ENCODE peak calls at places on chromosomes 12 and 14, in ten cellular contexts. T is H9, E is ovary, I is A673, U is endodermal cell, Q is GM23248, J is foreskin keratinocyte, G is colonic mucosa, W is psoas muscle, V is lower lobe of right lung. P is an unnamed sample.
A peak's percentile ranks its signal among the peaks of the same experiment; 100 is the strongest.

GRCh38 chr12:132219323-132219722 is 75.1 kb downstream of the NOC4L start:
- DNase-seq in J (no peak), G (no peak), I (no peak), U (no peak), Q (no peak), V (no peak), E (no peak), W (no peak), T (no peak), P (no peak)

GRCh38 chr14:71891970-71892369 is 40.3 kb upstream of the RGS6 start:
- DNase-seq in Q (peak; percentile 2), J (peak; percentile 11), G (no peak), E (no peak), I (no peak), T (peak; percentile 40), W (no peak), U (no peak), V (no peak), P (no peak)

GRCh38 chr14:75861161-75861621 is 120.6 kb downstream of the TGFB3 start:
- DNase-seq in I (no peak), J (no peak), G (no peak), Q (peak; percentile 89), U (peak; percentile 50), E (no peak), T (peak; percentile 38), W (no peak), V (no peak), P (peak; percentile 30)

GRCh38 chr14:102591372-102591943 is 991 bp upstream of the RCOR1 start:
- DNase-seq in V (peak; percentile 58), E (peak; percentile 78), Q (peak; percentile 54), U (peak; percentile 77), I (peak; percentile 56), T (no peak), G (peak; percentile 54), W (peak; percentile 37), J (no peak), P (peak; percentile 88)

GRCh38 chr14:95660550-95661515 is 25.4 kb upstream of the TCL1B start:
- DNase-seq in E (peak; percentile 46), J (no peak), I (peak; percentile 38), T (no peak), Q (peak; percentile 26), W (no peak), V (no peak), G (no peak), U (peak; percentile 45), P (no peak)

GRCh38 chr12:59085680-59086079 is 165.4 kb upstream of the LRIG3 start:
- DNase-seq in I (no peak), U (no peak), T (no peak), E (no peak), G (no peak), W (no peak), J (no peak), V (no peak), Q (peak; percentile 18), P (no peak)

GRCh38 chr14:98785578-98785977 is 486.4 kb downstream of the BCL11B start:
- DNase-seq in E (no peak), Q (no peak), V (no peak), J (no peak), I (no peak), U (no peak), T (no peak), G (no peak), W (no peak), P (no peak)

GRCh38 chr12:100499416-100499815 is 25.8 kb downstream of the NR1H4 start:
- DNase-seq in G (no peak), I (no peak), V (no peak), E (no peak), U (no peak), W (no peak), T (no peak), J (peak; percentile 9), Q (no peak), P (no peak)

GRCh38 chr12:102415515-102415914 is 64.8 kb downstream of the IGF1 start:
- DNase-seq in E (no peak), J (no peak), U (no peak), T (no peak), I (peak; percentile 71), V (no peak), Q (no peak), G (no peak), W (no peak), P (no peak)

GRCh38 chr12:11805043-11805442 is 155.6 kb downstream of the ETV6 start:
- DNase-seq in V (no peak), I (peak; percentile 39), T (no peak), Q (peak; percentile 20), U (no peak), G (no peak), W (no peak), J (no peak), E (no peak), P (no peak)

GRCh38 chr14:91866061-91866460 is 1.3 kb downstream of the TC2N start:
- DNase-seq in I (no peak), J (no peak), W (no peak), T (no peak), E (no peak), Q (peak; percentile 20), G (no peak), V (no peak), U (no peak), P (no peak)

GRCh38 chr14:87916103-87916885 is 76.7 kb downstream of the GALC start:
- DNase-seq in T (peak; percentile 36), V (no peak), Q (no peak), W (no peak), G (no peak), U (no peak), E (no peak), J (no peak), I (no peak), P (no peak)

GRCh38 chr12:68405292-68405900 is 73.2 kb upstream of the MDM1 start:
- DNase-seq in U (no peak), J (no peak), T (no peak), Q (peak; percentile 45), G (peak; percentile 30), I (peak; percentile 35), W (no peak), V (no peak), E (no peak), P (no peak)

GRCh38 chr12:75315518-75315917 is 14.6 kb downstream of the CAPS2 start:
- DNase-seq in U (no peak), Q (peak; percentile 62), E (no peak), J (no peak), W (no peak), G (no peak), V (no peak), I (no peak), T (no peak), P (no peak)

GRCh38 chr12:113829212-113829611 is 136.9 kb downstream of the RBM19 start:
- DNase-seq in J (no peak), W (no peak), U (no peak), V (no peak), Q (no peak), G (no peak), E (no peak), T (no peak), I (no peak), P (no peak)

GRCh38 chr12:10364839-10365681 is 24.8 kb downstream of the KLRK1 start:
- DNase-seq in Q (peak; percentile 88), G (peak; percentile 86), W (peak; percentile 35), E (peak; percentile 59), J (peak; percentile 88), T (peak; percentile 79), U (peak; percentile 88), I (peak; percentile 73), V (peak; percentile 52), P (peak; percentile 75)

GRCh38 chr14:74586681-74587362 is 25.2 kb downstream of the LTBP2 start:
- DNase-seq in U (no peak), E (no peak), J (no peak), Q (no peak), I (no peak), W (peak; percentile 14), G (no peak), T (no peak), V (no peak), P (no peak)

GRCh38 chr14:74582910-74583581 is 29.0 kb downstream of the LTBP2 start:
- DNase-seq in W (peak; percentile 60), E (peak; percentile 70), J (no peak), V (no peak), I (no peak), U (no peak), T (no peak), Q (peak; percentile 62), G (no peak), P (no peak)

GRCh38 chr14:74584966-74585365 is 27.1 kb downstream of the LTBP2 start:
- DNase-seq in E (peak; percentile 52), V (no peak), J (no peak), G (no peak), Q (no peak), I (no peak), T (no peak), U (no peak), W (no peak), P (no peak)

GRCh38 chr14:74585406-74586335 is 26.4 kb downstream of the LTBP2 start:
- DNase-seq in J (no peak), V (peak; percentile 24), T (no peak), I (no peak), Q (no peak), G (no peak), W (no peak), E (no peak), U (no peak), P (no peak)

GRCh38 chr14:74583689-74584434 is 28.2 kb downstream of the LTBP2 start:
- DNase-seq in G (no peak), V (no peak), E (peak; percentile 32), Q (peak; percentile 95), T (no peak), I (no peak), W (no peak), J (peak; percentile 92), U (peak; percentile 58), P (no peak)
- H3K4me1 ChIP-seq in G (no peaks in the 10 kb centered on the region), V (peaks cover 27% of the 10 kb centered on the region), E (peaks cover 48% of the 10 kb centered on the region), Q (peaks cover 42% of the 10 kb centered on the region), T (no peaks in the 10 kb centered on the region), I (no peaks in the 10 kb centered on the region), W (peaks cover 3% of the 10 kb centered on the region), J (peaks cover 37% of the 10 kb centered on the region), U (no peaks in the 10 kb centered on the region), P (peaks cover 20% of the 10 kb centered on the region)

GRCh38 chr12:122887817-122888212 is 8.1 kb downstream of the VPS37B start:
- DNase-seq in V (no peak), W (no peak), I (no peak), Q (no peak), T (no peak), G (no peak), U (no peak), E (no peak), J (no peak), P (no peak)
- H3K4me1 ChIP-seq in V (peaks cover 91% of the 10 kb centered on the region), W (peaks cover 60% of the 10 kb centered on the region), I (peaks cover 63% of the 10 kb centered on the region), Q (peaks cover 66% of the 10 kb centered on the region), T (peaks cover 8% of the 10 kb centered on the region), G (peaks cover 25% of the 10 kb centered on the region), U (peaks cover 7% of the 10 kb centered on the region), E (peaks cover 16% of the 10 kb centered on the region), J (peaks cover 58% of the 10 kb centered on the region), P (peaks cover 64% of the 10 kb centered on the region)

GRCh38 chr12:106974525-106974924 is 12.4 kb downstream of the MTERF2 start:
- DNase-seq in E (no peak), W (no peak), J (no peak), G (no peak), I (no peak), V (no peak), U (no peak), Q (no peak), T (no peak), P (no peak)
- H3K4me1 ChIP-seq in E (peaks cover 2% of the 10 kb centered on the region), W (peaks cover 28% of the 10 kb centered on the region), J (no peaks in the 10 kb centered on the region), G (no peaks in the 10 kb centered on the region), I (peaks cover 13% of the 10 kb centered on the region), V (peaks cover 25% of the 10 kb centered on the region), U (no peaks in the 10 kb centered on the region), Q (peaks cover 45% of the 10 kb centered on the region), T (no peaks in the 10 kb centered on the region), P (peaks cover 3% of the 10 kb centered on the region)

GRCh38 chr14:62528296-62528695 is 517.0 kb downstream of the KCNH5 start:
- DNase-seq in J (peak; percentile 26), V (no peak), T (no peak), U (no peak), Q (no peak), E (no peak), G (no peak), W (no peak), I (no peak), P (no peak)

GRCh38 chr14:62532186-62532585 is 513.1 kb downstream of the KCNH5 start:
- DNase-seq in Q (no peak), G (no peak), W (no peak), T (no peak), U (no peak), I (no peak), V (no peak), E (no peak), J (peak; percentile 65), P (no peak)
- H3K4me1 ChIP-seq in Q (no peaks in the 10 kb centered on the region), G (no peaks in the 10 kb centered on the region), W (no peaks in the 10 kb centered on the region), T (no peaks in the 10 kb centered on the region), U (no peaks in the 10 kb centered on the region), I (no peaks in the 10 kb centered on the region), V (no peaks in the 10 kb centered on the region), E (no peaks in the 10 kb centered on the region), J (peaks cover 6% of the 10 kb centered on the region), P (no peaks in the 10 kb centered on the region)